ENCODE peak calls at places on chromosomes 3 and 15, in six cellular contexts. J is activated naive CD8-positive, alpha-beta T cell treated with anti-CD3 and anti-CD28 coated beads, Interleukin-2, amount 50 U/mL, for 24 hours; U is pons; G is AG04450; N is neuronal stem cell; V is smooth muscle cell of the brain vasculature. F is an unnamed sample.

GRCh38 chr3:184241447-184242296 is 7.1 kb downstream of the ALG3 start:
- DNase-seq in J (no peak), U (no peak), G (no peak), N (no peak), V (no peak), F (peak; percentile 50)

GRCh38 chr15:101277038-101277822 is at the start of gene SELENOS:
- DNase-seq in J (peak; percentile 94), U (peak; percentile 79), G (peak; percentile 69), N (peak; percentile 90), V (no peak), F (peak; percentile 96)

GRCh38 chr15:52093539-52094502 is 18.8 kb downstream of the BCL2L10 start:
- DNase-seq in J (no peak), U (no peak), G (peak; percentile 44), N (no peak), V (no peak), F (peak; percentile 16)

GRCh38 chr3:74304419-74304818 is 310.0 kb downstream of the CNTN3 start:
- DNase-seq in J (no peak), U (no peak), G (no peak), N (no peak), V (no peak), F (no peak)

GRCh38 chr3:157089455-157090221 is 70.3 kb downstream of the CCNL1 start:
- DNase-seq in J (peak; percentile 33), U (peak; percentile 70), G (no peak), N (no peak), V (no peak), F (no peak)

GRCh38 chr3:156677120-156677479 is 2.7 kb downstream of the TIPARP start:
- DNase-seq in J (no peak), U (no peak), G (no peak), N (no peak), V (no peak), F (no peak)

GRCh38 chr3:128983293-128984069 is 10.4 kb downstream of the CFAP92 start:
- DNase-seq in J (no peak), U (no peak), G (no peak), N (no peak), V (no peak), F (peak; percentile 4)

GRCh38 chr15:77784361-77785292 is 151.9 kb upstream of the LINGO1 start:
- DNase-seq in J (peak; percentile 29), U (no peak), G (no peak), N (no peak), V (no peak), F (peak; percentile 83)

GRCh38 chr3:176994393-176994792 is 202.9 kb downstream of the TBL1XR1 start:
- DNase-seq in J (no peak), U (no peak), G (no peak), N (no peak), V (no peak), F (no peak)

GRCh38 chr3:191721983-191722382 is 261.0 kb downstream of the PYDC2 start:
- DNase-seq in J (no peak), U (no peak), G (no peak), N (no peak), V (no peak), F (no peak)

GRCh38 chr3:51719413-51720025 is 12.7 kb downstream of the GRM2 start:
- DNase-seq in J (no peak), U (no peak), G (no peak), N (no peak), V (no peak), F (no peak)

GRCh38 chr3:193057616-193058015 is 140.0 kb upstream of the MB21D2 start:
- DNase-seq in J (no peak), U (no peak), G (no peak), N (no peak), V (no peak), F (no peak)

GRCh38 chr15:92113832-92114231 is 260.3 kb downstream of the SLCO3A1 start:
- DNase-seq in J (no peak), U (no peak), G (no peak), N (no peak), V (no peak), F (no peak)

GRCh38 chr3:124552224-124552623 is 178.0 kb upstream of the UMPS start:
- DNase-seq in J (no peak), U (no peak), G (no peak), N (no peak), V (no peak), F (peak; percentile 94)

GRCh38 chr15:58213587-58214360 is 75.6 kb downstream of the AQP9 start:
- DNase-seq in J (no peak), U (no peak), G (no peak), N (no peak), V (no peak), F (no peak)

GRCh38 chr3:157110761-157111238 is 49.1 kb downstream of the CCNL1 start:
- DNase-seq in J (no peak), U (no peak), G (no peak), N (no peak), V (no peak), F (peak; percentile 21)

GRCh38 chr3:150081084-150081483 is 110.4 kb upstream of the PFN2 start:
- DNase-seq in J (no peak), U (no peak), G (no peak), N (no peak), V (no peak), F (peak; percentile 4)

GRCh38 chr3:76585794-76586392 is 454.0 kb upstream of the ROBO2 start:
- DNase-seq in J (no peak), U (no peak), G (no peak), N (no peak), V (no peak), F (peak; percentile 43)

GRCh38 chr15:41935566-41936020 is 36.8 kb downstream of the EHD4 start:
- DNase-seq in J (peak; percentile 22), U (no peak), G (no peak), N (no peak), V (no peak), F (no peak)

GRCh38 chr3:53109190-53109589 is 21.0 kb downstream of the RFT1 start:
- DNase-seq in J (no peak), U (no peak), G (peak; percentile 21), N (no peak), V (no peak), F (no peak)

GRCh38 chr3:177601120-177601519 is 403.8 kb upstream of the TBL1XR1 start:
- DNase-seq in J (no peak), U (no peak), G (no peak), N (no peak), V (no peak), F (peak; percentile 40)

GRCh38 chr3:45890405-45890804 is 4.1 kb downstream of the CCR9 start:
- DNase-seq in J (no peak), U (no peak), G (no peak), N (no peak), V (no peak), F (peak; percentile 72)

GRCh38 chr3:38253704-38254103 is 11.9 kb upstream of the SLC22A13 start:
- DNase-seq in J (no peak), U (no peak), G (no peak), N (no peak), V (no peak), F (no peak)

GRCh38 chr15:64519897-64520296 is 59.5 kb downstream of the ZNF609 start:
- DNase-seq in J (no peak), U (no peak), G (no peak), N (no peak), V (no peak), F (peak; percentile 38)

GRCh38 chr3:126124896-126125295 is 41.0 kb upstream of the SLC41A3 start:
- DNase-seq in J (no peak), U (no peak), G (no peak), N (no peak), V (no peak), F (no peak)

GRCh38 chr3:177525987-177526712 is 328.9 kb upstream of the TBL1XR1 start:
- DNase-seq in J (no peak), U (peak; percentile 59), G (no peak), N (no peak), V (no peak), F (no peak)

GRCh38 chr15:52668133-52668532 is 11.1 kb downstream of the ATOSA start:
- DNase-seq in J (no peak), U (no peak), G (no peak), N (no peak), V (no peak), F (no peak)

GRCh38 chr15:59200560-59200959 is 6.1 kb upstream of the LDHAL6B start:
- DNase-seq in J (no peak), U (no peak), G (no peak), N (no peak), V (no peak), F (no peak)

GRCh38 chr3:69499899-69500316 is 114.0 kb upstream of the FRMD4B start:
- DNase-seq in J (no peak), U (peak; percentile 68), G (no peak), N (no peak), V (no peak), F (no peak)

GRCh38 chr3:9172851-9173320 is 76.6 kb downstream of the SRGAP3 start:
- DNase-seq in J (no peak), U (peak; percentile 76), G (no peak), N (no peak), V (no peak), F (peak; percentile 77)

GRCh38 chr3:132284756-132285619 is 32.2 kb upstream of the ACP3 start:
- DNase-seq in J (no peak), U (peak; percentile 13), G (no peak), N (no peak), V (no peak), F (no peak)

F was measured in NCI-H69.